ENCODE peak calls at places on chromosomes 6 and 20, in seven cellular contexts. I is stimulated activated CD4-positive, alpha-beta T cell treated with anti-CD3 and anti-CD28 coated beads, Interleukin-1b, Interleukin-23, amount 100 ng/mL, for 24 hours; Z is HFF-Myc; P is MCF 10A; L is fibroblast of mammary gland; K is endothelial cell; E is WERI-Rb-1. G is an unnamed sample.

GRCh38 chr6:111823831-111824607 is 49.2 kb downstream of the FYN start:
- DNase-seq in I (no peak), Z (peak), P (peak), L (peak), K (no peak), E (no peak), G (no peak)

GRCh38 chr6:36029464-36029863 is 1.9 kb downstream of the MAPK14 start:
- DNase-seq in I (no peak), Z (peak), P (peak), L (peak), K (no peak), E (no peak), G (no peak)

GRCh38 chr6:29967379-29968010 is 25.2 kb downstream of the HLA-A start:
- DNase-seq in I (no peak), Z (no peak), P (peak), L (peak), K (no peak), E (no peak), G (no peak)

GRCh38 chr20:4082406-4083102 is 67.2 kb upstream of the RNF24 start:
- DNase-seq in I (peak), Z (no peak), P (no peak), L (peak), K (peak), E (no peak), G (no peak)

GRCh38 chr6:87210979-87211378 is 55.6 kb downstream of the ZNF292 start:
- DNase-seq in I (no peak), Z (no peak), P (no peak), L (no peak), K (no peak), E (no peak), G (no peak)

GRCh38 chr6:6678185-6678671 is 89.7 kb downstream of the LY86 start:
- DNase-seq in I (no peak), Z (no peak), P (peak), L (peak), K (no peak), E (no peak), G (no peak)

GRCh38 chr20:23334111-23334510 is 16.5 kb upstream of the NXT1 start:
- DNase-seq in I (no peak), Z (no peak), P (no peak), L (no peak), K (no peak), E (no peak), G (no peak)

GRCh38 chr20:57898332-57898731 is 188.5 kb upstream of the PMEPA1 start:
- DNase-seq in I (no peak), Z (no peak), P (no peak), L (no peak), K (no peak), E (no peak), G (no peak)

GRCh38 chr6:56536536-56536935 is 106.2 kb downstream of the DST start:
- DNase-seq in I (no peak), Z (no peak), P (no peak), L (peak), K (no peak), E (no peak), G (no peak)

GRCh38 chr6:4032475-4032874 is 46.5 kb downstream of the FAM217A start:
- DNase-seq in I (no peak), Z (no peak), P (no peak), L (no peak), K (no peak), E (no peak), G (no peak)

GRCh38 chr6:143707702-143708101 is 29.9 kb downstream of the PHACTR2 start:
- DNase-seq in I (no peak), Z (no peak), P (no peak), L (no peak), K (no peak), E (no peak), G (no peak)

GRCh38 chr20:59153832-59154231 is 9.8 kb upstream of the ZNF831 start:
- DNase-seq in I (no peak), Z (no peak), P (no peak), L (no peak), K (no peak), E (no peak), G (no peak)